ENCODE peak calls at places on chromosome 5, in ten cellular contexts. One of them, this sample, is unnamed.

GRCh38 chr5:42089705-42090104 is 164.6 kb downstream of the FBXO4 start:
- DNase-seq in fibroblast of villous mesenchyme: no peak
- DNase-seq in neural progenitor cell: no peak
- DNase-seq in HepG2: no peak
- DNase-seq in endothelial cell: no peak
- DNase-seq in spleen: no peak
- DNase-seq in HFF-Myc: no peak
- DNase-seq in AG04450: no peak
- DNase-seq in mesothelial cell of epicardium: no peak
- DNase-seq in stomach: no peak
- DNase-seq in this sample: no peak

GRCh38 chr5:1418238-1418920 is 26.9 kb downstream of the SLC6A3 start:
- DNase-seq in endothelial cell: no peak
- DNase-seq in AG04450: no peak
- DNase-seq in HepG2: no peak
- DNase-seq in mesothelial cell of epicardium: no peak
- DNase-seq in stomach: no peak
- DNase-seq in fibroblast of villous mesenchyme: no peak
- DNase-seq in HFF-Myc: no peak
- DNase-seq in spleen: peak
- DNase-seq in neural progenitor cell: no peak
- DNase-seq in this sample: no peak

GRCh38 chr5:7745882-7746735 is 104.8 kb downstream of the CFAP90 start:
- DNase-seq in neural progenitor cell: peak
- DNase-seq in fibroblast of villous mesenchyme: peak
- DNase-seq in spleen: no peak
- DNase-seq in AG04450: peak
- DNase-seq in stomach: peak
- DNase-seq in HFF-Myc: peak
- DNase-seq in endothelial cell: peak
- DNase-seq in HepG2: peak
- DNase-seq in mesothelial cell of epicardium: peak
- DNase-seq in this sample: peak

GRCh38 chr5:31029925-31030324 is 163.6 kb upstream of the CDH6 start:
- DNase-seq in neural progenitor cell: no peak
- DNase-seq in mesothelial cell of epicardium: no peak
- DNase-seq in AG04450: no peak
- DNase-seq in HepG2: no peak
- DNase-seq in HFF-Myc: no peak
- DNase-seq in fibroblast of villous mesenchyme: no peak
- DNase-seq in stomach: no peak
- DNase-seq in endothelial cell: no peak
- DNase-seq in spleen: no peak
- DNase-seq in this sample: no peak

GRCh38 chr5:141475625-141476131 is at the start of gene PCDHGC3:
- DNase-seq in HepG2: peak
- DNase-seq in stomach: peak
- DNase-seq in fibroblast of villous mesenchyme: peak
- DNase-seq in AG04450: peak
- DNase-seq in HFF-Myc: peak
- DNase-seq in spleen: peak
- DNase-seq in endothelial cell: peak
- DNase-seq in mesothelial cell of epicardium: peak
- DNase-seq in neural progenitor cell: peak
- DNase-seq in this sample: peak

GRCh38 chr5:134846641-134846960 is 833 bp downstream of the C5orf24 start:
- DNase-seq in endothelial cell: no peak
- DNase-seq in HFF-Myc: no peak
- DNase-seq in stomach: no peak
- DNase-seq in AG04450: no peak
- DNase-seq in mesothelial cell of epicardium: no peak
- DNase-seq in spleen: no peak
- DNase-seq in fibroblast of villous mesenchyme: peak
- DNase-seq in neural progenitor cell: no peak
- DNase-seq in HepG2: peak
- DNase-seq in this sample: no peak

GRCh38 chr5:62206150-62206829 is 99.7 kb upstream of the KIF2A start:
- DNase-seq in AG04450: no peak
- DNase-seq in mesothelial cell of epicardium: no peak
- DNase-seq in endothelial cell: peak
- DNase-seq in HepG2: peak
- DNase-seq in fibroblast of villous mesenchyme: peak
- DNase-seq in spleen: no peak
- DNase-seq in HFF-Myc: peak
- DNase-seq in stomach: no peak
- DNase-seq in neural progenitor cell: peak
- DNase-seq in this sample: no peak

GRCh38 chr5:73917433-73917832 is 291.4 kb downstream of the ARHGEF28 start:
- DNase-seq in HFF-Myc: no peak
- DNase-seq in spleen: no peak
- DNase-seq in neural progenitor cell: no peak
- DNase-seq in endothelial cell: no peak
- DNase-seq in mesothelial cell of epicardium: no peak
- DNase-seq in fibroblast of villous mesenchyme: no peak
- DNase-seq in HepG2: no peak
- DNase-seq in AG04450: no peak
- DNase-seq in stomach: peak
- DNase-seq in this sample: no peak

GRCh38 chr5:169197343-169197742 is 103.6 kb downstream of the SLIT3 start:
- DNase-seq in spleen: no peak
- DNase-seq in HFF-Myc: no peak
- DNase-seq in neural progenitor cell: no peak
- DNase-seq in endothelial cell: no peak
- DNase-seq in mesothelial cell of epicardium: no peak
- DNase-seq in fibroblast of villous mesenchyme: no peak
- DNase-seq in stomach: peak
- DNase-seq in HepG2: no peak
- DNase-seq in AG04450: no peak
- DNase-seq in this sample: no peak

GRCh38 chr5:66144799-66145390 is 795 bp downstream of the SREK1 start:
- DNase-seq in spleen: no peak
- DNase-seq in stomach: no peak
- DNase-seq in HFF-Myc: no peak
- DNase-seq in HepG2: peak
- DNase-seq in fibroblast of villous mesenchyme: peak
- DNase-seq in neural progenitor cell: no peak
- DNase-seq in endothelial cell: no peak
- DNase-seq in AG04450: peak
- DNase-seq in mesothelial cell of epicardium: no peak
- DNase-seq in this sample: no peak

GRCh38 chr5:157303667-157304327 is 37.9 kb downstream of the CYFIP2 start:
- DNase-seq in mesothelial cell of epicardium: no peak
- DNase-seq in AG04450: no peak
- DNase-seq in endothelial cell: peak
- DNase-seq in stomach: no peak
- DNase-seq in spleen: no peak
- DNase-seq in fibroblast of villous mesenchyme: no peak
- DNase-seq in neural progenitor cell: peak
- DNase-seq in HepG2: no peak
- DNase-seq in HFF-Myc: no peak
- DNase-seq in this sample: no peak

GRCh38 chr5:169251685-169252084 is 49.3 kb downstream of the SLIT3 start:
- DNase-seq in endothelial cell: no peak
- DNase-seq in HepG2: no peak
- DNase-seq in mesothelial cell of epicardium: no peak
- DNase-seq in fibroblast of villous mesenchyme: no peak
- DNase-seq in AG04450: no peak
- DNase-seq in spleen: no peak
- DNase-seq in HFF-Myc: no peak
- DNase-seq in neural progenitor cell: no peak
- DNase-seq in stomach: no peak
- DNase-seq in this sample: peak

DNA sequence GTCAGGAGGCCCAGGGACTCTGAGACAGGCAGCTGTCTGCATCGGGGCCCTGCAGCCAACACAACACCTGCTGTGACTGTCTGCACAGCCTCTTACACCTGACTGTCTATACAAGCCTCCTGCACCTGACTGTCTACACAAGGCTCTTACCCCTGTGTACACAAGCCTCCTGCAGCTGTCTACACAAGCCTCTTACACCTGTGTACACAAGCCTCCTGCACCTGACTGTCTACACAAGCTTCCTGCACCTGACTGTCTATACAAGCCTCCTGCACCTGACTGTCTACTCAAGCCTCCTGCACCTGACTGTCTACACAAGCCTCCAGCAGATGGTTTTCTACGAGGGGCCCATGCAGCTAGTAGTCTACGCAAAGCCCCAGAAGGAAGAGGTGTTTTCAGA is 18.6 kb downstream of the IRX2 start:
- DNase-seq in mesothelial cell of epicardium: peak
- DNase-seq in endothelial cell: no peak
- DNase-seq in HFF-Myc: no peak
- DNase-seq in neural progenitor cell: no peak
- DNase-seq in stomach: no peak
- DNase-seq in HepG2: no peak
- DNase-seq in AG04450: no peak
- DNase-seq in spleen: no peak
- DNase-seq in fibroblast of villous mesenchyme: no peak
- DNase-seq in this sample: no peak
- TF ChIP-seq CTCF in mesothelial cell of epicardium: no peak
- TF ChIP-seq CTCF in endothelial cell: no peak
- TF ChIP-seq CTCF in HFF-Myc: no peak
- TF ChIP-seq CTCF in neural progenitor cell: no peak
- TF ChIP-seq CTCF in stomach: no peak
- TF ChIP-seq CTCF in HepG2: no peak
- TF ChIP-seq CTCF in AG04450: no peak
- TF ChIP-seq CTCF in spleen: no peak
- TF ChIP-seq CTCF in fibroblast of villous mesenchyme: no peak
- TF ChIP-seq CTCF in this sample: no peak

GRCh38 chr5:76545184-76545583 is 78.0 kb downstream of the F2RL2 start:
- DNase-seq in fibroblast of villous mesenchyme: no peak
- DNase-seq in endothelial cell: no peak
- DNase-seq in HFF-Myc: no peak
- DNase-seq in AG04450: no peak
- DNase-seq in mesothelial cell of epicardium: no peak
- DNase-seq in stomach: no peak
- DNase-seq in HepG2: no peak
- DNase-seq in spleen: no peak
- DNase-seq in neural progenitor cell: no peak
- DNase-seq in this sample: no peak

GRCh38 chr5:76547891-76548524 is 75.2 kb downstream of the F2RL2 start:
- DNase-seq in AG04450: no peak
- DNase-seq in mesothelial cell of epicardium: no peak
- DNase-seq in stomach: no peak
- DNase-seq in neural progenitor cell: no peak
- DNase-seq in spleen: no peak
- DNase-seq in fibroblast of villous mesenchyme: no peak
- DNase-seq in endothelial cell: no peak
- DNase-seq in HFF-Myc: no peak
- DNase-seq in HepG2: no peak
- DNase-seq in this sample: no peak

GRCh38 chr5:76547242-76547890 is 75.8 kb downstream of the F2RL2 start:
- DNase-seq in HepG2: no peak
- DNase-seq in neural progenitor cell: no peak
- DNase-seq in AG04450: no peak
- DNase-seq in stomach: no peak
- DNase-seq in HFF-Myc: no peak
- DNase-seq in mesothelial cell of epicardium: no peak
- DNase-seq in endothelial cell: no peak
- DNase-seq in fibroblast of villous mesenchyme: peak
- DNase-seq in spleen: no peak
- DNase-seq in this sample: no peak

GRCh38 chr5:76546497-76547102 is 76.6 kb downstream of the F2RL2 start:
- DNase-seq in mesothelial cell of epicardium: no peak
- DNase-seq in stomach: no peak
- DNase-seq in HFF-Myc: no peak
- DNase-seq in HepG2: peak
- DNase-seq in neural progenitor cell: no peak
- DNase-seq in endothelial cell: no peak
- DNase-seq in fibroblast of villous mesenchyme: no peak
- DNase-seq in spleen: no peak
- DNase-seq in AG04450: no peak
- DNase-seq in this sample: no peak

GRCh38 chr5:76548525-76549229 is 74.5 kb downstream of the F2RL2 start:
- DNase-seq in spleen: no peak
- DNase-seq in stomach: peak
- DNase-seq in endothelial cell: no peak
- DNase-seq in mesothelial cell of epicardium: no peak
- DNase-seq in HepG2: peak
- DNase-seq in neural progenitor cell: no peak
- DNase-seq in HFF-Myc: no peak
- DNase-seq in AG04450: no peak
- DNase-seq in fibroblast of villous mesenchyme: no peak
- DNase-seq in this sample: no peak
- TF ChIP-seq CTCF in spleen: no peak
- TF ChIP-seq CTCF in stomach: no peak
- TF ChIP-seq CTCF in endothelial cell: no peak
- TF ChIP-seq CTCF in mesothelial cell of epicardium: no peak
- TF ChIP-seq CTCF in HepG2: no peak
- TF ChIP-seq CTCF in neural progenitor cell: no peak
- TF ChIP-seq CTCF in HFF-Myc: no peak
- TF ChIP-seq CTCF in AG04450: no peak
- TF ChIP-seq CTCF in fibroblast of villous mesenchyme: no peak
- TF ChIP-seq CTCF in this sample: no peak

GRCh38 chr5:178069909-178070308 is 43.4 kb upstream of the N4BP3 start:
- DNase-seq in AG04450: no peak
- DNase-seq in neural progenitor cell: peak
- DNase-seq in HFF-Myc: no peak
- DNase-seq in mesothelial cell of epicardium: no peak
- DNase-seq in fibroblast of villous mesenchyme: peak
- DNase-seq in HepG2: peak
- DNase-seq in spleen: peak
- DNase-seq in endothelial cell: peak
- DNase-seq in stomach: no peak
- DNase-seq in this sample: no peak
- TF ChIP-seq CTCF in AG04450: peak
- TF ChIP-seq CTCF in neural progenitor cell: peak
- TF ChIP-seq CTCF in HFF-Myc: peak
- TF ChIP-seq CTCF in mesothelial cell of epicardium: no peak
- TF ChIP-seq CTCF in fibroblast of villous mesenchyme: peak
- TF ChIP-seq CTCF in HepG2: peak
- TF ChIP-seq CTCF in spleen: peak
- TF ChIP-seq CTCF in endothelial cell: no peak
- TF ChIP-seq CTCF in stomach: no peak
- TF ChIP-seq CTCF in this sample: peak

DNA sequence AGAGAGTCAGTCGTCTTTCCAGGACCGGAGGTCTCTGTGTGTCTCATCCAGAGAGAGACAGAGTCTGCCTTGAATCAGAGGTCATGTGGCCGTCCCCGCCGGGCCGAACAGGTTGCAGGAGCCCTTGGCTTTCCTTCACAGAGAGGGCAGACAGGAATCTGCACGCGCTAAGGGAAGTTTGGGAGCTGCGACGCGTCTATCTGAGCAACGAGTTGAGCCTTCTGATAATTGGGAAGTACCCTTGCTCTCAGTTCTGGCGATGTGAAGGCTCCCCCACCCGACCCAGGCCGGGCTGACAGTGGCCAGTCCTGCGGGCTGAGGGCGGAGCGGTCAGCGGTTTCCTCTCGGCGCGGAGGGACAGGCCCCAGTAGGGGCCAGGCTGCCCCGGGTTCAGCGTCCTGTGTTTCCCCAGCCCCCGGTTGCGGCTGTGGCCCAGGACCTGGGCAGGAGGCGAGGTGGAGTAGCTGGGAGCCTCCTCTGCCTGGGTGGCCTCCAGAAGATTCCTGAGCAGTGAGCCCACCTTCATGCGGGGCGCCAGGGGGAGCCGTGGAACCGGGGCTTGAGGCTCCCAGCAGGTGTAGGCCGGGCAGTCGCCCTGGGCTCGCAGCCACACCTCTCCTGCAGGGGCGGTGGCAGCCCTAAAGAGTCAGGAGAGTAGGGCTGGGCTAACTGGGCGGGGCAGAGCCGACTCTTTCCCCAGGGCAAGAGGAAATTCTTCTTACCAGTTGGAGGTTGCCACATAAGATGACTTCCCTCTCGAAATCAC is 13.8 kb downstream of the NR2F1 start:
- DNase-seq in neural progenitor cell: peak
- DNase-seq in HepG2: peak
- DNase-seq in HFF-Myc: no peak
- DNase-seq in stomach: peak
- DNase-seq in AG04450: no peak
- DNase-seq in endothelial cell: no peak
- DNase-seq in spleen: peak
- DNase-seq in fibroblast of villous mesenchyme: no peak
- DNase-seq in mesothelial cell of epicardium: peak
- DNase-seq in this sample: no peak
- TF ChIP-seq CTCF in neural progenitor cell: peak
- TF ChIP-seq CTCF in HepG2: peak
- TF ChIP-seq CTCF in HFF-Myc: no peak
- TF ChIP-seq CTCF in stomach: no peak
- TF ChIP-seq CTCF in AG04450: no peak
- TF ChIP-seq CTCF in endothelial cell: no peak
- TF ChIP-seq CTCF in spleen: no peak
- TF ChIP-seq CTCF in fibroblast of villous mesenchyme: no peak
- TF ChIP-seq CTCF in mesothelial cell of epicardium: no peak
- TF ChIP-seq CTCF in this sample: no peak

This sample was measured in BJ.